ENCODE peak calls at places on chromosomes 11 and 22, in five cellular contexts. C is endodermal cell, M is type B pancreatic cell, K is psoas muscle, N is breast epithelium. I is an unnamed sample.
A peak's percentile ranks its signal among the peaks of the same experiment; 100 is the strongest.

GRCh38 chr11:83284501-83285051 is 1.6 kb downstream of the CCDC90B start:
- DNase-seq in C (no peak), M (no peak), K (no peak), N (no peak), I (no peak)

GRCh38 chr11:77819921-77820564 is 479 bp downstream of the RSF1 start:
- DNase-seq in C (peak; percentile 92), M (peak; percentile 75), K (peak; percentile 67), N (no peak), I (peak; percentile 44)

GRCh38 chr11:102081313-102081712 is 28.9 kb upstream of the YAP1 start:
- DNase-seq in C (no peak), M (no peak), K (no peak), N (no peak), I (no peak)

GRCh38 chr11:133801356-133801755 is 44.0 kb downstream of the SPATA19 start:
- DNase-seq in C (no peak), M (no peak), K (no peak), N (no peak), I (no peak)

GRCh38 chr11:64085915-64086262 is 50.2 kb downstream of the FLRT1 start:
- DNase-seq in C (no peak), M (no peak), K (no peak), N (no peak), I (no peak)

GRCh38 chr22:24759765-24760164 is 14.8 kb downstream of the PIWIL3 start:
- DNase-seq in C (no peak), M (no peak), K (no peak), N (no peak), I (no peak)

GRCh38 chr11:132531921-132532320 is 1000.4 kb downstream of the OPCML start:
- DNase-seq in C (no peak), M (no peak), K (no peak), N (no peak), I (no peak)

GRCh38 chr11:69088676-69089146 is 40.0 kb downstream of the TPCN2 start:
- DNase-seq in C (peak; percentile 97), M (no peak), K (peak; percentile 72), N (peak; percentile 72), I (peak; percentile 79)

GRCh38 chr22:24489011-24489410 is 6.1 kb upstream of the UPB1 start:
- DNase-seq in C (no peak), M (no peak), K (no peak), N (no peak), I (no peak)

GRCh38 chr11:9313648-9314290 is 624 bp downstream of the TMEM41B start:
- DNase-seq in C (no peak), M (no peak), K (no peak), N (no peak), I (no peak)

GRCh38 chr11:65298131-65298535 is 16.5 kb upstream of the CDC42EP2 start:
- DNase-seq in C (no peak), M (no peak), K (peak; percentile 92), N (no peak), I (peak; percentile 54)

DNA sequence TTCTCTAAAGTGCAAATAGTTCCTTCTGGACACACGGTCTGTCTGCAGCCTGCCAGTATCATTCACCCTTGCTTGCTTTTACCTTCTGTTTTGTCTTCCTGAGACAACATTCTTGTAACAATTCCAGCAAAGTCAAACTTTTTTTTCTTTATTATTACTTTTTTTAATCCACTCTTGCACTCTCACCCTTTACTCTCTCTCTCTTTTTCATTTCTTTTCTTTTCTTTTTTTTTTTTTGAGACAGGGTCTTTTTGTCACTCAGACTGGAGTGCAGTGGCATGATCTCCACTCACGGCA is 53.7 kb downstream of the MCHR1 start:
- DNase-seq in C (no peak), M (no peak), K (no peak), N (no peak), I (no peak)
- TF ChIP-seq CTCF in C (peak; percentile 15), M (peak; percentile 4), K (no peak), N (no peak), I (no peak)

GRCh38 chr11:67700141-67700540 is 25.7 kb upstream of the ALDH3B2 start:
- DNase-seq in C (no peak), M (no peak), K (no peak), N (no peak), I (no peak)
- TF ChIP-seq CTCF in C (peak; percentile 38), M (no peak), K (no peak), N (no peak), I (no peak)

GRCh38 chr11:116791002-116791812 is 472 bp downstream of the APOA5 start:
- DNase-seq in C (peak; percentile 97), M (peak; percentile 86), K (peak; percentile 88), N (peak; percentile 74), I (peak; percentile 82)
- TF ChIP-seq CTCF in C (peak; percentile 95), M (peak; percentile 93), K (peak; percentile 90), N (peak; percentile 90), I (peak; percentile 90)

DNA sequence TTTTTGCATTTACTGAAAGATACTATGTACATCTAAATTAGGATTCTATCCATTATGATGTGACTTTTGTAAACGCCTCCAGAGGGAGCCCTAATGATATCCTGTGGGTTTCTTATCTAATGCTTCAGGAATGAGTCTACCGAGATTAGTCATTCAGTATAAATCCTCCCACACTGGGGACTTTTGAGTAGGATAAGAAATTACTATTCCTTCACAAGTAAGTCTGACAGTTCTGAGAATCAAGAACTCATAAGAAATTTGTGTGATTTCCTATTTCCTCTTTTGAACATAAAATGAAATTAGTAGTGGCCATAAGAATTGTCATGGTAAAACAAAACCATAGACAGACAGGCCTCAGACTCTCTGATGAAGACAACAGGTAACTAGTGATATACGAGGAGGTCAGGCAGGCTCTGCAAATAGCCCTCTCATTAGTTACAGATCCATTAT is 10.0 kb upstream of the OR5M1 start:
- DNase-seq in C (peak; percentile 51), M (no peak), K (no peak), N (no peak), I (no peak)
- TF ChIP-seq CTCF in C (peak; percentile 83), M (peak; percentile 73), K (peak; percentile 31), N (no peak), I (no peak)

GRCh38 chr22:42793848-42794405 is 63.1 kb downstream of the ARFGAP3 start:
- DNase-seq in C (peak; percentile 47), M (no peak), K (no peak), N (peak; percentile 36), I (no peak)

GRCh38 chr22:42792909-42793847 is 63.9 kb downstream of the ARFGAP3 start:
- DNase-seq in C (peak; percentile 38), M (no peak), K (peak; percentile 69), N (no peak), I (no peak)

GRCh38 chr22:42797021-42797420 is 60.1 kb downstream of the ARFGAP3 start:
- DNase-seq in C (peak; percentile 31), M (no peak), K (peak; percentile 79), N (peak; percentile 46), I (no peak)

GRCh38 chr22:42796081-42796480 is 61.0 kb downstream of the ARFGAP3 start:
- DNase-seq in C (peak; percentile 22), M (no peak), K (no peak), N (peak; percentile 38), I (no peak)

GRCh38 chr22:42794551-42795510 is 62.2 kb downstream of the ARFGAP3 start:
- DNase-seq in C (peak; percentile 76), M (no peak), K (no peak), N (peak; percentile 47), I (no peak)
- TF ChIP-seq CTCF in C (peak; percentile 68), M (no peak), K (no peak), N (no peak), I (no peak)

GRCh38 chr11:45285289-45285828 is 782 bp downstream of the SYT13 start:
- DNase-seq in C (peak; percentile 67), M (no peak), K (no peak), N (no peak), I (no peak)
- TF ChIP-seq CTCF in C (no peak), M (no peak), K (no peak), N (no peak), I (no peak)

GRCh38 chr11:1770528-1770927 is 6.8 kb upstream of the CTSD start:
- DNase-seq in C (no peak), M (no peak), K (peak; percentile 50), N (peak; percentile 19), I (no peak)

GRCh38 chr11:1771700-1772099 is 8.0 kb upstream of the CTSD start:
- DNase-seq in C (peak; percentile 38), M (no peak), K (peak; percentile 38), N (peak; percentile 27), I (no peak)

GRCh38 chr11:1770061-1770460 is 6.3 kb upstream of the CTSD start:
- DNase-seq in C (peak; percentile 23), M (no peak), K (peak; percentile 28), N (peak; percentile 15), I (no peak)

GRCh38 chr11:1772270-1773130 is 8.8 kb upstream of the CTSD start:
- DNase-seq in C (peak; percentile 88), M (no peak), K (peak; percentile 73), N (peak; percentile 49), I (peak; percentile 82)

GRCh38 chr11:1771273-1771672 is 7.5 kb upstream of the CTSD start:
- DNase-seq in C (peak; percentile 37), M (no peak), K (peak; percentile 44), N (peak; percentile 45), I (no peak)
- TF ChIP-seq CTCF in C (no peak), M (no peak), K (no peak), N (no peak), I (no peak)

GRCh38 chr11:73999581-74000306 is 9.1 kb downstream of the UCP3 start:
- DNase-seq in C (no peak), M (no peak), K (no peak), N (no peak), I (no peak)

GRCh38 chr11:74000307-74000630 is 8.6 kb downstream of the UCP3 start:
- DNase-seq in C (peak; percentile 28), M (no peak), K (no peak), N (no peak), I (no peak)

GRCh38 chr11:73998846-73999575 is 9.9 kb downstream of the UCP3 start:
- DNase-seq in C (no peak), M (no peak), K (no peak), N (no peak), I (no peak)

GRCh38 chr11:74001822-74002286 is 7.0 kb downstream of the UCP3 start:
- DNase-seq in C (peak; percentile 34), M (no peak), K (peak; percentile 66), N (no peak), I (no peak)

GRCh38 chr11:74000770-74001169 is 8.1 kb downstream of the UCP3 start:
- DNase-seq in C (peak; percentile 35), M (no peak), K (no peak), N (no peak), I (no peak)
- TF ChIP-seq CTCF in C (no peak), M (no peak), K (no peak), N (no peak), I (no peak)

GRCh38 chr11:60720460-60720859 is 4.1 kb upstream of the MS4A18 start:
- DNase-seq in C (no peak), M (no peak), K (no peak), N (no peak), I (no peak)
- TF ChIP-seq CTCF in C (no peak), M (no peak), K (no peak), N (no peak), I (no peak)

GRCh38 chr11:33410086-33410765 is 153.0 kb downstream of the HIPK3 start:
- DNase-seq in C (no peak), M (no peak), K (no peak), N (no peak), I (no peak)
- TF ChIP-seq CTCF in C (no peak), M (no peak), K (no peak), N (no peak), I (no peak)

I was measured in lung.